ENCODE peak calls at places on chromosomes 2 and 18, in five cellular contexts. J is kidney epithelial cell, O is upper lobe of right lung, P is GM12865, X is OCI-LY7. L is an unnamed sample.

GRCh38 chr2:187857826-187858225 is 303.6 kb upstream of the TFPI start:
- DNase-seq in J (no peak), O (no peak), P (no peak), X (no peak), L (no peak)

GRCh38 chr18:7740815-7741214 is 173.7 kb downstream of the PTPRM start:
- DNase-seq in J (no peak), O (no peak), P (no peak), X (no peak), L (no peak)

GRCh38 chr2:41197781-41198180 is 745.9 kb upstream of the SLC8A1 start:
- DNase-seq in J (no peak), O (no peak), P (no peak), X (no peak), L (no peak)

GRCh38 chr18:10025756-10026290 is 112.0 kb downstream of the VAPA start:
- DNase-seq in J (no peak), O (no peak), P (no peak), X (no peak), L (no peak)

GRCh38 chr2:55302241-55302640 is 33.2 kb upstream of the MTIF2 start:
- DNase-seq in J (no peak), O (no peak), P (peak), X (no peak), L (peak)

GRCh38 chr18:38576349-38576748 is 1010.8 kb upstream of the CELF4 start:
- DNase-seq in J (no peak), O (no peak), P (peak), X (no peak), L (no peak)

GRCh38 chr2:26164641-26165211 is 8.2 kb upstream of the GAREM2 start:
- DNase-seq in J (no peak), O (peak), P (no peak), X (no peak), L (no peak)

GRCh38 chr2:212990697-212991096 is 160.7 kb downstream of the IKZF2 start:
- DNase-seq in J (no peak), O (no peak), P (peak), X (peak), L (no peak)

GRCh38 chr2:12951657-12951973 is 234.9 kb downstream of the TRIB2 start:
- DNase-seq in J (no peak), O (no peak), P (no peak), X (no peak), L (no peak)

GRCh38 chr18:24514439-24514838 is 54.0 kb downstream of the HRH4 start:
- DNase-seq in J (no peak), O (no peak), P (peak), X (peak), L (no peak)
- TF ChIP-seq CTCF in J (peak), O (peak), P (peak), X (peak), L (peak)

DNA sequence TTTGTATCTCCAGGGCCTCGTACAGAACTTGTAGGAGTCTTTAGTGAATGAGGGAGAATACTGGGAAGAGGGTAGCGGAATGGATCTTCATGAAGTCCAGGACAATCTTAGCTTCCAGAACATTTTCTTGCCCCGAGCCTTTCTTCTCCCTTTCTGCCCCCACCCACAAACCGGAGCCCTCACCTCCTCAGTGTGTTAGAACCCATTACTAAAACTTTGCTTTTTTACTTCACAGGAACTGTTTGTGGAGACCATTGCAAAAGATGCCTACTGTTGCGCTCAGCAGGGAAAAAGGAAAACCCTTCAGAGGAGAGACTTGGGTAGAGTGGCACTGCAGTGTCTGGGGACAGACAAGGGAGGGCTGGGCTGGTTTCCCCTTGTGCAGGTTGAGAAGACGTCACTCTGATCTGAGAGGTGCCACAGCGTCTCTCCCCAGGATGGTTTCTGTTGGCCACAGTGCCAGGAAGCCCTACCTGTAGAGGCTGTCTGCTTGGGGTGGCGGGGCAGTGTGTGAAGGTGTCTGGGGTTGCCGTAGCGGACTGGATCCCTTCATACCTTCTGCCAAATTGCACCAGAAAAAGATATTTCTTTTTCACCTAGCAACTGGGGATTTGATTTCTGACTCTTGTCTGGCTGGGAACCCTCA is 786 bp downstream of the POLE4 start:
- DNase-seq in J (no peak), O (peak), P (peak), X (no peak), L (no peak)
- H3K4me3 ChIP-seq in J (peak), O (peak), P (peak), X (peak), L (peak)

DNA sequence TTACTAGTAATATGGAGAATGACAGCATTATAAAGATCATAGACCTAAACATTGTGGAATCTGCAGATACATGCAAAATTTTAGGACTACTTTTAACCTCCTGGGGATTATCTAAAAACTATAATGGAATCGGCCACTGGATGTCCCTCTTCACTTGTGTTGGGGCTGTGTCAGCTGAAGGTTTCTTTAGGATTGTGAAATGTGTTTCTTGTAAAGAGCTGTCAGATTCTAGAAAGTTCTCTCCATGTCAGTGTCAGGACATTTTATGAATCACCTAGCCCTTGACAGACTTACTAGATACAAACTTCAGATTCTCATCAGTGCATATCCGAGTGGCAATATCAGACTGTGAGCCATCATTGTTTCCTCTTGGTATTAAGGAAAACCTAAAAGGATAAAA is 107.2 kb downstream of the CPS1 start:
- DNase-seq in J (no peak), O (no peak), P (no peak), X (no peak), L (no peak)
- TF ChIP-seq CTCF in J (no peak), O (peak), P (no peak), X (peak), L (no peak)

GRCh38 chr2:144449028-144449406 is 70.9 kb downstream of the ZEB2 start:
- DNase-seq in J (no peak), O (no peak), P (peak), X (peak), L (no peak)
- H3K4me3 ChIP-seq in J (no peak), O (peak), P (peak), X (peak), L (peak)

GRCh38 chr2:227482638-227483340 is 10.8 kb downstream of the AGFG1 start:
- DNase-seq in J (no peak), O (no peak), P (peak), X (peak), L (peak)

GRCh38 chr2:227485429-227485828 is 13.5 kb downstream of the AGFG1 start:
- DNase-seq in J (no peak), O (no peak), P (no peak), X (no peak), L (no peak)

GRCh38 chr2:227477291-227477690 is 5.3 kb downstream of the AGFG1 start:
- DNase-seq in J (no peak), O (no peak), P (no peak), X (no peak), L (no peak)

GRCh38 chr2:227480528-227480927 is 8.6 kb downstream of the AGFG1 start:
- DNase-seq in J (no peak), O (no peak), P (peak), X (no peak), L (no peak)

GRCh38 chr2:227479865-227480475 is 8.0 kb downstream of the AGFG1 start:
- DNase-seq in J (no peak), O (no peak), P (peak), X (peak), L (no peak)
- TF ChIP-seq CTCF in J (peak), O (peak), P (peak), X (peak), L (peak)

GRCh38 chr2:230956827-230957755 is 32.0 kb upstream of the GPR55 start:
- DNase-seq in J (no peak), O (no peak), P (peak), X (no peak), L (peak)
- H3K4me3 ChIP-seq in J (peak), O (peak), P (peak), X (no peak), L (peak)

DNA sequence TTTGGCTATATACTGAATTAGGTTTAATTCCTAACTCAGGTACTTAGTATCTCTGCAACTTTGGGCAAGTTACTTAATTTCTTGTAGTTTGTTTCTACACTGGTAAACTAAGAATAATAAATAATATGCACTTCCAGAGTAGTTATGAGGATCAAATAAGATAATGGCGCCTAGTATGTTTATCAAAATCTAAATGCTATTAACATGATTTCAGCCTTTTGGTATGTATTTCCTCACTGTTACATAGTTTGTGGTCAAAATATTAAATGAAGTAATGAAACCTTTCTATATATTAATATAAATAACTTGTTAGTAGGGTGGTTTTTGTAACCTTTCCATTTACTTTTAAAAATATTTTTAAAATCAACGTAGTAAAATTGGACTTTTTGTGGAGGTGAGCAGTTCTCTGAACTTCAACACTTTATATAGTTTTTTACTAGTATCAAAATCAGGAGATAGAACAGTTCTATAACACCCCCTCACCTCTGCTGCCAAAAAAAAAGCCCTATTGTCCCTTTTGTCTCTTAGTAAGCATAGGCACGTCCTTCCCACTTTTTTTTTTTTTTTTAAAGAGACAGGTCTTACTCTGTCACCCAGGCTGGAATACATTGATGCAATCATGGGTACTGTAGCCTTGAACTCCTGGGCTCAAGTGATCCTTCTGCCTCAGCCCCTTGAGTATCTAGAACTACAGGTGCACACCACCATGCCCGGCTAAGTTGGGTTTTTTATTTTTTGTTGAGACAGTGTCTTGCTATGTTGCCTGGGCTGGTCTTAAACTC is 44.8 kb downstream of the RAB3GAP1 start:
- DNase-seq in J (no peak), O (no peak), P (no peak), X (no peak), L (no peak)
- TF ChIP-seq CTCF in J (no peak), O (no peak), P (no peak), X (no peak), L (no peak)